ENCODE peak calls at places on chromosomes 4 and X, in eight cellular contexts. One of them, this sample, is unnamed.

GRCh38 chr4:16916719-16917337 is 18.4 kb upstream of the LDB2 start:
- DNase-seq in stimulated activated CD4-positive, alpha-beta T cell treated with anti-CD3 and anti-CD28 coated beads, Interleukin-12 subunit alpha, Interleukin-12 subunit beta, amount 100 ng/mL, for 4 hours: peak; percentile 66
- DNase-seq in sciatic nerve: no peak
- DNase-seq in pulmonary artery endothelial cell: no peak
- DNase-seq in T-helper 2 cell: peak; percentile 14
- DNase-seq in stomach: peak; percentile 77
- DNase-seq in D341Med: peak; percentile 76
- DNase-seq in Panc1: peak; percentile 43
- DNase-seq in this sample: peak; percentile 34

GRCh38 chrX:22135171-22135711 is 103.1 kb downstream of the PHEX start:
- DNase-seq in stimulated activated CD4-positive, alpha-beta T cell treated with anti-CD3 and anti-CD28 coated beads, Interleukin-12 subunit alpha, Interleukin-12 subunit beta, amount 100 ng/mL, for 4 hours: no peak
- DNase-seq in stomach: no peak
- DNase-seq in pulmonary artery endothelial cell: no peak
- DNase-seq in T-helper 2 cell: no peak
- DNase-seq in D341Med: no peak
- DNase-seq in Panc1: no peak
- DNase-seq in sciatic nerve: no peak
- DNase-seq in this sample: no peak

GRCh38 chr4:76373919-76374552 is 46.9 kb downstream of the CCDC158 start:
- DNase-seq in stimulated activated CD4-positive, alpha-beta T cell treated with anti-CD3 and anti-CD28 coated beads, Interleukin-12 subunit alpha, Interleukin-12 subunit beta, amount 100 ng/mL, for 4 hours: no peak
- DNase-seq in stomach: no peak
- DNase-seq in D341Med: no peak
- DNase-seq in T-helper 2 cell: no peak
- DNase-seq in sciatic nerve: no peak
- DNase-seq in pulmonary artery endothelial cell: no peak
- DNase-seq in Panc1: no peak
- DNase-seq in this sample: no peak

GRCh38 chr4:17398805-17399204 is 113.1 kb downstream of the QDPR start:
- DNase-seq in stomach: no peak
- DNase-seq in sciatic nerve: no peak
- DNase-seq in T-helper 2 cell: no peak
- DNase-seq in pulmonary artery endothelial cell: no peak
- DNase-seq in stimulated activated CD4-positive, alpha-beta T cell treated with anti-CD3 and anti-CD28 coated beads, Interleukin-12 subunit alpha, Interleukin-12 subunit beta, amount 100 ng/mL, for 4 hours: no peak
- DNase-seq in D341Med: no peak
- DNase-seq in Panc1: no peak
- DNase-seq in this sample: no peak

GRCh38 chr4:7034262-7035081 is 8.7 kb upstream of the TADA2B start:
- DNase-seq in sciatic nerve: no peak
- DNase-seq in T-helper 2 cell: no peak
- DNase-seq in Panc1: no peak
- DNase-seq in stimulated activated CD4-positive, alpha-beta T cell treated with anti-CD3 and anti-CD28 coated beads, Interleukin-12 subunit alpha, Interleukin-12 subunit beta, amount 100 ng/mL, for 4 hours: no peak
- DNase-seq in D341Med: no peak
- DNase-seq in pulmonary artery endothelial cell: no peak
- DNase-seq in stomach: peak; percentile 83
- DNase-seq in this sample: no peak

GRCh38 chrX:3403748-3404147 is 57.3 kb upstream of the MXRA5 start:
- DNase-seq in pulmonary artery endothelial cell: no peak
- DNase-seq in sciatic nerve: no peak
- DNase-seq in stimulated activated CD4-positive, alpha-beta T cell treated with anti-CD3 and anti-CD28 coated beads, Interleukin-12 subunit alpha, Interleukin-12 subunit beta, amount 100 ng/mL, for 4 hours: no peak
- DNase-seq in T-helper 2 cell: no peak
- DNase-seq in Panc1: no peak
- DNase-seq in stomach: no peak
- DNase-seq in D341Med: no peak
- DNase-seq in this sample: no peak

GRCh38 chr4:78293841-78294301 is 236.7 kb downstream of the FRAS1 start:
- DNase-seq in Panc1: no peak
- DNase-seq in pulmonary artery endothelial cell: no peak
- DNase-seq in T-helper 2 cell: no peak
- DNase-seq in stimulated activated CD4-positive, alpha-beta T cell treated with anti-CD3 and anti-CD28 coated beads, Interleukin-12 subunit alpha, Interleukin-12 subunit beta, amount 100 ng/mL, for 4 hours: no peak
- DNase-seq in D341Med: no peak
- DNase-seq in stomach: no peak
- DNase-seq in sciatic nerve: no peak
- DNase-seq in this sample: peak; percentile 12

GRCh38 chrX:38985375-38985774 is 184.1 kb downstream of the MID1IP1 start:
- DNase-seq in stimulated activated CD4-positive, alpha-beta T cell treated with anti-CD3 and anti-CD28 coated beads, Interleukin-12 subunit alpha, Interleukin-12 subunit beta, amount 100 ng/mL, for 4 hours: no peak
- DNase-seq in T-helper 2 cell: no peak
- DNase-seq in stomach: no peak
- DNase-seq in pulmonary artery endothelial cell: no peak
- DNase-seq in Panc1: no peak
- DNase-seq in sciatic nerve: no peak
- DNase-seq in D341Med: peak; percentile 30
- DNase-seq in this sample: no peak

GRCh38 chrX:53595266-53595810 is 91.2 kb downstream of the HUWE1 start:
- DNase-seq in stimulated activated CD4-positive, alpha-beta T cell treated with anti-CD3 and anti-CD28 coated beads, Interleukin-12 subunit alpha, Interleukin-12 subunit beta, amount 100 ng/mL, for 4 hours: no peak
- DNase-seq in Panc1: no peak
- DNase-seq in stomach: no peak
- DNase-seq in D341Med: no peak
- DNase-seq in T-helper 2 cell: no peak
- DNase-seq in sciatic nerve: no peak
- DNase-seq in pulmonary artery endothelial cell: no peak
- DNase-seq in this sample: no peak

GRCh38 chrX:538311-538710 is 92.3 kb upstream of the SHOX start:
- DNase-seq in sciatic nerve: no peak
- DNase-seq in pulmonary artery endothelial cell: no peak
- DNase-seq in D341Med: no peak
- DNase-seq in Panc1: no peak
- DNase-seq in T-helper 2 cell: no peak
- DNase-seq in stimulated activated CD4-positive, alpha-beta T cell treated with anti-CD3 and anti-CD28 coated beads, Interleukin-12 subunit alpha, Interleukin-12 subunit beta, amount 100 ng/mL, for 4 hours: no peak
- DNase-seq in stomach: no peak
- DNase-seq in this sample: no peak

GRCh38 chrX:151393514-151393913 is 3.5 kb upstream of the VMA21 start:
- DNase-seq in T-helper 2 cell: no peak
- DNase-seq in D341Med: no peak
- DNase-seq in stimulated activated CD4-positive, alpha-beta T cell treated with anti-CD3 and anti-CD28 coated beads, Interleukin-12 subunit alpha, Interleukin-12 subunit beta, amount 100 ng/mL, for 4 hours: no peak
- DNase-seq in Panc1: no peak
- DNase-seq in stomach: no peak
- DNase-seq in sciatic nerve: no peak
- DNase-seq in pulmonary artery endothelial cell: no peak
- DNase-seq in this sample: no peak

GRCh38 chr4:2874861-2875260 is 31.2 kb downstream of the ADD1 start:
- DNase-seq in pulmonary artery endothelial cell: no peak
- DNase-seq in Panc1: no peak
- DNase-seq in stomach: no peak
- DNase-seq in T-helper 2 cell: no peak
- DNase-seq in sciatic nerve: no peak
- DNase-seq in D341Med: no peak
- DNase-seq in stimulated activated CD4-positive, alpha-beta T cell treated with anti-CD3 and anti-CD28 coated beads, Interleukin-12 subunit alpha, Interleukin-12 subunit beta, amount 100 ng/mL, for 4 hours: no peak
- DNase-seq in this sample: no peak

GRCh38 chrX:122850326-122850725 is 333.8 kb upstream of the GRIA3 start:
- DNase-seq in Panc1: no peak
- DNase-seq in T-helper 2 cell: no peak
- DNase-seq in pulmonary artery endothelial cell: no peak
- DNase-seq in sciatic nerve: no peak
- DNase-seq in D341Med: no peak
- DNase-seq in stomach: no peak
- DNase-seq in stimulated activated CD4-positive, alpha-beta T cell treated with anti-CD3 and anti-CD28 coated beads, Interleukin-12 subunit alpha, Interleukin-12 subunit beta, amount 100 ng/mL, for 4 hours: no peak
- DNase-seq in this sample: no peak

GRCh38 chrX:71911023-71911730 is 532 bp downstream of the NHSL2 start:
- DNase-seq in D341Med: peak; percentile 74
- DNase-seq in pulmonary artery endothelial cell: no peak
- DNase-seq in Panc1: no peak
- DNase-seq in T-helper 2 cell: no peak
- DNase-seq in stimulated activated CD4-positive, alpha-beta T cell treated with anti-CD3 and anti-CD28 coated beads, Interleukin-12 subunit alpha, Interleukin-12 subunit beta, amount 100 ng/mL, for 4 hours: peak; percentile 24
- DNase-seq in sciatic nerve: peak; percentile 75
- DNase-seq in stomach: no peak
- DNase-seq in this sample: peak; percentile 55

GRCh38 chr4:123506311-123506685 is 109.7 kb downstream of the SPRY1 start:
- DNase-seq in sciatic nerve: no peak
- DNase-seq in stomach: no peak
- DNase-seq in pulmonary artery endothelial cell: no peak
- DNase-seq in D341Med: no peak
- DNase-seq in T-helper 2 cell: no peak
- DNase-seq in Panc1: no peak
- DNase-seq in stimulated activated CD4-positive, alpha-beta T cell treated with anti-CD3 and anti-CD28 coated beads, Interleukin-12 subunit alpha, Interleukin-12 subunit beta, amount 100 ng/mL, for 4 hours: no peak
- DNase-seq in this sample: no peak

GRCh38 chr4:84530871-84531270 is 31.8 kb upstream of the NKX6-1 start:
- DNase-seq in Panc1: no peak
- DNase-seq in T-helper 2 cell: no peak
- DNase-seq in sciatic nerve: no peak
- DNase-seq in pulmonary artery endothelial cell: no peak
- DNase-seq in stimulated activated CD4-positive, alpha-beta T cell treated with anti-CD3 and anti-CD28 coated beads, Interleukin-12 subunit alpha, Interleukin-12 subunit beta, amount 100 ng/mL, for 4 hours: no peak
- DNase-seq in D341Med: no peak
- DNase-seq in stomach: no peak
- DNase-seq in this sample: no peak

GRCh38 chrX:67288958-67289641 is 254.7 kb upstream of the AR start:
- DNase-seq in pulmonary artery endothelial cell: no peak
- DNase-seq in D341Med: no peak
- DNase-seq in stomach: no peak
- DNase-seq in Panc1: no peak
- DNase-seq in stimulated activated CD4-positive, alpha-beta T cell treated with anti-CD3 and anti-CD28 coated beads, Interleukin-12 subunit alpha, Interleukin-12 subunit beta, amount 100 ng/mL, for 4 hours: no peak
- DNase-seq in sciatic nerve: no peak
- DNase-seq in T-helper 2 cell: no peak
- DNase-seq in this sample: no peak

GRCh38 chr4:3407171-3407771 is 34.5 kb upstream of the HGFAC start:
- DNase-seq in stomach: no peak
- DNase-seq in T-helper 2 cell: no peak
- DNase-seq in sciatic nerve: peak; percentile 44
- DNase-seq in stimulated activated CD4-positive, alpha-beta T cell treated with anti-CD3 and anti-CD28 coated beads, Interleukin-12 subunit alpha, Interleukin-12 subunit beta, amount 100 ng/mL, for 4 hours: no peak
- DNase-seq in pulmonary artery endothelial cell: no peak
- DNase-seq in Panc1: no peak
- DNase-seq in D341Med: no peak
- DNase-seq in this sample: no peak

GRCh38 chrX:134623293-134624045 is 34.8 kb downstream of the PLAC1 start:
- DNase-seq in sciatic nerve: no peak
- DNase-seq in stomach: no peak
- DNase-seq in Panc1: no peak
- DNase-seq in stimulated activated CD4-positive, alpha-beta T cell treated with anti-CD3 and anti-CD28 coated beads, Interleukin-12 subunit alpha, Interleukin-12 subunit beta, amount 100 ng/mL, for 4 hours: no peak
- DNase-seq in pulmonary artery endothelial cell: peak; percentile 66
- DNase-seq in D341Med: no peak
- DNase-seq in T-helper 2 cell: no peak
- DNase-seq in this sample: no peak